ENCODE peak calls at places on chromosomes 5 and 9, in eight cellular contexts. B is omental fat pad, S is A549, Q is uterus, G is lower lobe of right lung, J is WERI-Rb-1, F is brain microvascular endothelial cell, K is MCF 10A. C is an unnamed sample.

GRCh38 chr9:113652355-113653152 is 189.0 kb downstream of the RGS3 start:
- DNase-seq in S (no peak), Q (no peak), G (no peak), K (no peak), B (no peak), J (no peak), F (no peak), C (no peak)

GRCh38 chr9:21252727-21253547 is 13.1 kb upstream of the IFNA14 start:
- DNase-seq in Q (no peak), J (no peak), K (peak), S (peak), B (no peak), G (peak), F (peak), C (peak)

GRCh38 chr9:16074962-16075361 is 522.1 kb downstream of the CCDC171 start:
- DNase-seq in J (no peak), Q (no peak), G (no peak), B (no peak), S (no peak), K (peak), F (no peak), C (no peak)

GRCh38 chr5:40628428-40628827 is 51.3 kb upstream of the PTGER4 start:
- DNase-seq in F (no peak), J (no peak), G (no peak), K (no peak), Q (no peak), B (no peak), S (no peak), C (no peak)

GRCh38 chr9:114172981-114173833 is 17.9 kb downstream of the COL27A1 start:
- DNase-seq in Q (peak), J (no peak), K (no peak), G (no peak), B (no peak), S (no peak), F (no peak), C (peak)

GRCh38 chr9:81113408-81114124 is 575.8 kb downstream of the TLE1 start:
- DNase-seq in G (no peak), Q (no peak), K (no peak), F (no peak), S (no peak), B (no peak), J (no peak), C (no peak)

GRCh38 chr9:35048521-35048920 is 23.9 kb downstream of the VCP start:
- DNase-seq in J (no peak), B (no peak), F (no peak), S (no peak), Q (no peak), G (no peak), K (no peak), C (peak)

GRCh38 chr9:93183663-93184438 is at the start of gene WNK2:
- DNase-seq in K (no peak), S (peak), Q (no peak), G (no peak), J (peak), B (no peak), F (no peak), C (no peak)

GRCh38 chr9:69143291-69143690 is 30.8 kb upstream of the TJP2 start:
- DNase-seq in B (no peak), Q (no peak), K (no peak), S (no peak), J (no peak), G (no peak), F (no peak), C (no peak)

GRCh38 chr9:137167752-137168574 is 1.9 kb downstream of the LRRC26 start:
- DNase-seq in K (no peak), G (no peak), F (no peak), J (peak), S (no peak), Q (no peak), B (no peak), C (no peak)

GRCh38 chr9:122609810-122610209 is 4.7 kb upstream of the OR1Q1 start:
- DNase-seq in B (no peak), K (peak), F (no peak), J (no peak), G (no peak), Q (no peak), S (no peak), C (no peak)

GRCh38 chr9:76107487-76107886 is 217.0 kb downstream of the PCSK5 start:
- DNase-seq in J (no peak), K (no peak), Q (peak), F (no peak), S (no peak), B (no peak), G (no peak), C (no peak)

GRCh38 chr5:139637438-139638089 is 10.6 kb upstream of the CXXC5 start:
- DNase-seq in F (no peak), B (no peak), Q (peak), K (peak), S (no peak), G (peak), J (peak), C (peak)

GRCh38 chr9:20552874-20553624 is 69.2 kb downstream of the MLLT3 start:
- DNase-seq in K (no peak), F (no peak), Q (no peak), J (no peak), B (no peak), G (no peak), S (no peak), C (peak)

GRCh38 chr9:98501776-98502175 is 207.0 kb downstream of the GABBR2 start:
- DNase-seq in F (no peak), B (no peak), K (no peak), G (no peak), S (no peak), Q (no peak), J (no peak), C (no peak)

GRCh38 chr5:166086568-166086967 is 2204.9 kb upstream of the WWC1 start:
- DNase-seq in K (no peak), B (no peak), G (no peak), F (no peak), Q (no peak), S (no peak), J (no peak), C (no peak)

GRCh38 chr9:37105169-37105750 is 15.1 kb upstream of the ZCCHC7 start:
- DNase-seq in K (no peak), G (no peak), S (no peak), Q (no peak), J (no peak), F (no peak), B (no peak), C (no peak)

GRCh38 chr9:130372057-130372456 is 72.7 kb upstream of the ASS1 start:
- DNase-seq in J (no peak), G (no peak), F (no peak), K (peak), Q (no peak), S (no peak), B (no peak), C (peak)

GRCh38 chr5:57735754-57736153 is 253.1 kb upstream of the ACTBL2 start:
- DNase-seq in J (no peak), F (peak), Q (no peak), G (no peak), B (no peak), K (peak), S (peak), C (peak)

GRCh38 chr5:92556747-92557146 is 1024.3 kb downstream of the NR2F1-AS1 start:
- DNase-seq in G (no peak), J (no peak), S (no peak), K (no peak), F (no peak), Q (no peak), B (no peak), C (no peak)

GRCh38 chr9:105959491-105959890 is 265.1 kb downstream of the TMEM38B start:
- DNase-seq in B (no peak), Q (no peak), F (no peak), K (no peak), J (no peak), G (no peak), S (no peak), C (no peak)

GRCh38 chr5:69517763-69518212 is 25.2 kb downstream of the OCLN start:
- DNase-seq in J (no peak), Q (no peak), S (no peak), K (peak), B (no peak), F (peak), G (no peak), C (no peak)

GRCh38 chr9:4555251-4555650 is 65.0 kb downstream of the SLC1A1 start:
- DNase-seq in Q (peak), J (no peak), G (no peak), B (no peak), S (no peak), K (peak), F (peak), C (no peak)

GRCh38 chr5:14249258-14250093 is 106.3 kb downstream of the TRIO start:
- DNase-seq in B (no peak), S (no peak), F (no peak), Q (no peak), K (no peak), J (no peak), G (no peak), C (no peak)

GRCh38 chr5:59036274-59036961 is 453.5 kb downstream of the RAB3C start:
- DNase-seq in F (peak), Q (peak), B (no peak), S (no peak), J (no peak), K (peak), G (peak), C (peak)

GRCh38 chr5:96896806-96897205 is 20.5 kb downstream of the ERAP2 start:
- DNase-seq in Q (no peak), B (no peak), K (no peak), G (peak), F (no peak), S (no peak), J (no peak), C (no peak)

GRCh38 chr9:31030741-31031202 is 1353.7 kb upstream of the ACO1 start:
- DNase-seq in B (no peak), J (no peak), F (no peak), K (peak), G (no peak), Q (no peak), S (no peak), C (no peak)

GRCh38 chr5:170345971-170346370 is 43.2 kb downstream of the KCNMB1 start:
- DNase-seq in F (no peak), G (no peak), B (no peak), Q (no peak), K (no peak), J (no peak), S (no peak), C (no peak)
- TF ChIP-seq CTCF in F (no peak), G (no peak), B (no peak), Q (no peak), K (no peak), J (no peak), S (no peak), C (no peak)

GRCh38 chr5:177306674-177307543 is 3.3 kb downstream of the PRELID1 start:
- DNase-seq in F (peak), K (peak), G (no peak), Q (no peak), S (no peak), B (no peak), J (no peak), C (no peak)
- TF ChIP-seq CTCF in F (no peak), K (no peak), G (peak), Q (no peak), S (no peak), B (no peak), J (no peak), C (no peak)

GRCh38 chr5:150164640-150165039 is 1.9 kb upstream of the CDX1 start:
- DNase-seq in G (no peak), S (no peak), K (no peak), J (no peak), B (no peak), Q (no peak), F (no peak), C (no peak)

GRCh38 chr5:150166193-150167162 is at the start of gene CDX1:
- DNase-seq in G (no peak), S (no peak), B (no peak), J (no peak), Q (no peak), F (no peak), K (no peak), C (no peak)

GRCh38 chr5:150167163-150167798 is 703 bp downstream of the CDX1 start:
- DNase-seq in J (no peak), K (no peak), G (no peak), F (no peak), B (no peak), Q (no peak), S (no peak), C (no peak)

GRCh38 chr5:150168864-150169263 is 2.3 kb downstream of the CDX1 start:
- DNase-seq in S (no peak), J (no peak), K (no peak), Q (no peak), F (no peak), G (no peak), B (no peak), C (no peak)

GRCh38 chr5:150167908-150168307 is 1.3 kb downstream of the CDX1 start:
- DNase-seq in G (no peak), B (no peak), Q (no peak), S (no peak), K (no peak), J (no peak), F (no peak), C (no peak)
- TF ChIP-seq CTCF in G (no peak), B (no peak), Q (no peak), S (no peak), K (peak), J (peak), F (peak), C (peak)

GRCh38 chr5:2355859-2356258 is 395.6 kb downstream of the IRX2 start:
- DNase-seq in F (no peak), B (no peak), G (no peak), J (no peak), K (no peak), S (no peak), Q (no peak), C (no peak)
- TF ChIP-seq CTCF in F (no peak), B (no peak), G (no peak), J (no peak), K (no peak), S (no peak), Q (no peak), C (no peak)

DNA sequence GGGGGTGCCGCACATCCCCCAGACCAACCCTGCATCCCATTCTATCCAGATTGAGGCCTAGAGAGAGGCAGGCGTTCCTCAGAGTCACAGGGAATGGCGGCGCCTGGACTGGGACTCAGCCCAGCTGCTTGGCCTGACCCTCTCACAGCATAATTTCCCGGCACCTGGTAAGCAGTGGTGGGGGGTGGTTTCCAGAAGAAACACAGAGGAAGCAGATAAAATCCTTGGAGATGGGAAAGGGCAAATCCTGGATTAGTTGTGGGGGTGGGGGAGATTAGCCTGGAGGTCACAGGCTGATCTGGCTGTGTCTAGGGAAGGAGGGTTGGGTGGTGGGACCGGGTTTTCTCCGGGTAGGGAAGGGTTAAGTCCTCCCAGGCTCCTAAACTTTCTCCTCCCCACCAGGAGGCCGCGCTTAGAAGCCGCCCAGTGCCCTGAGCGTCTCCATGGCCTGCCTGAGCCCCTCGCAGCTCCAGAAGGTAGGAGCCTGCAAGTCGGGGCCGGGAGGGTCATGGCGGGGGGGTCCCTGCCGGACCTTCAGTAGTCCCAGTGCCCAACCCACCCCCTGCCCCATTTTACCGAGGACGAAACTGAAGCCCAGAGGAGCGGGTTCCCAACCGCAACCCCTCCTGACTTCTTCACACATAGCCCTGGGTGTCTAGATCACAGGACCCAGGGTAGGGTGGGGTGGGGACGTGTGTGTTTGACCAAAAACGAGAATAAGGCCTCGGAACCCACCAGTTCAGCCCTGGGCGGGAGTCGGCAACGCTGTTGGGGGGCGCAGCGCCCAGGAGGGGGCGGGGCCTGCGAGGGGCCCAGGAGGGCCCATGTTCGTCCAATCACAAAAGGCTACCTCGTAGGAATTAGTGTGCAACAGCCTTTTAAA is 1.3 kb downstream of the PHYHD1 start:
- DNase-seq in K (no peak), B (no peak), G (peak), F (no peak), S (no peak), Q (peak), J (peak), C (peak)
- TF ChIP-seq CTCF in K (no peak), B (no peak), G (no peak), F (peak), S (no peak), Q (peak), J (no peak), C (no peak)

C was measured in foreskin keratinocyte.